ENCODE peak calls at places on chromosomes 16 and 17, in seven cellular contexts. One of them, this sample, is unnamed. For H3K4me1, the result is how much of the 10 kb centered on the place peaks cover.

GRCh38 chr16:8727084-8727590 is 52.7 kb downstream of the ABAT start:
- DNase-seq in uterus: no peak
- DNase-seq in CD4-positive, alpha-beta memory T cell: no peak
- DNase-seq in transverse colon: no peak
- DNase-seq in mucosa of descending colon: no peak
- DNase-seq in H9: no peak
- DNase-seq in fibroblast of lung: no peak
- DNase-seq in this sample: no peak

GRCh38 chr17:14134456-14134855 is 65.2 kb downstream of the COX10 start:
- DNase-seq in H9: no peak
- DNase-seq in mucosa of descending colon: no peak
- DNase-seq in transverse colon: no peak
- DNase-seq in uterus: no peak
- DNase-seq in CD4-positive, alpha-beta memory T cell: no peak
- DNase-seq in fibroblast of lung: no peak
- DNase-seq in this sample: no peak

GRCh38 chr16:87828071-87828971 is 41.0 kb downstream of the SLC7A5 start:
- DNase-seq in H9: no peak
- DNase-seq in uterus: no peak
- DNase-seq in transverse colon: no peak
- DNase-seq in fibroblast of lung: no peak
- DNase-seq in mucosa of descending colon: no peak
- DNase-seq in CD4-positive, alpha-beta memory T cell: no peak
- DNase-seq in this sample: peak

GRCh38 chr16:9407206-9407758 is 315.8 kb downstream of the HAPSTR1 start:
- DNase-seq in H9: no peak
- DNase-seq in CD4-positive, alpha-beta memory T cell: no peak
- DNase-seq in fibroblast of lung: no peak
- DNase-seq in uterus: no peak
- DNase-seq in mucosa of descending colon: no peak
- DNase-seq in transverse colon: no peak
- DNase-seq in this sample: no peak

GRCh38 chr16:74315059-74315458 is 18.4 kb downstream of the PSMD7 start:
- DNase-seq in mucosa of descending colon: no peak
- DNase-seq in CD4-positive, alpha-beta memory T cell: no peak
- DNase-seq in transverse colon: no peak
- DNase-seq in fibroblast of lung: no peak
- DNase-seq in uterus: no peak
- DNase-seq in H9: no peak
- DNase-seq in this sample: no peak

GRCh38 chr16:83878838-83879237 is 20.1 kb upstream of the MLYCD start:
- DNase-seq in H9: no peak
- DNase-seq in mucosa of descending colon: peak
- DNase-seq in uterus: no peak
- DNase-seq in CD4-positive, alpha-beta memory T cell: no peak
- DNase-seq in transverse colon: no peak
- DNase-seq in fibroblast of lung: peak
- DNase-seq in this sample: peak

GRCh38 chr17:42200702-42201101 is 6.4 kb upstream of the GHDC start:
- DNase-seq in uterus: no peak
- DNase-seq in mucosa of descending colon: peak
- DNase-seq in transverse colon: peak
- DNase-seq in CD4-positive, alpha-beta memory T cell: no peak
- DNase-seq in fibroblast of lung: peak
- DNase-seq in H9: no peak
- DNase-seq in this sample: no peak

GRCh38 chr17:79019631-79020584 is 4.1 kb upstream of the C1QTNF1 start:
- DNase-seq in fibroblast of lung: peak
- DNase-seq in transverse colon: peak
- DNase-seq in uterus: peak
- DNase-seq in H9: no peak
- DNase-seq in mucosa of descending colon: peak
- DNase-seq in CD4-positive, alpha-beta memory T cell: peak
- DNase-seq in this sample: no peak

GRCh38 chr16:53780051-53780450 is 76.1 kb downstream of the FTO start:
- DNase-seq in uterus: no peak
- DNase-seq in fibroblast of lung: no peak
- DNase-seq in CD4-positive, alpha-beta memory T cell: no peak
- DNase-seq in H9: no peak
- DNase-seq in mucosa of descending colon: peak
- DNase-seq in transverse colon: peak
- DNase-seq in this sample: no peak

GRCh38 chr17:57455063-57455914 is 199.0 kb downstream of the MSI2 start:
- DNase-seq in H9: no peak
- DNase-seq in CD4-positive, alpha-beta memory T cell: peak
- DNase-seq in uterus: no peak
- DNase-seq in transverse colon: no peak
- DNase-seq in mucosa of descending colon: no peak
- DNase-seq in fibroblast of lung: peak
- DNase-seq in this sample: peak

GRCh38 chr16:81697321-81697885 is 81.7 kb upstream of the PLCG2 start:
- DNase-seq in H9: peak
- DNase-seq in fibroblast of lung: peak
- DNase-seq in transverse colon: peak
- DNase-seq in CD4-positive, alpha-beta memory T cell: peak
- DNase-seq in uterus: peak
- DNase-seq in mucosa of descending colon: peak
- DNase-seq in this sample: peak

GRCh38 chr17:62703269-62703775 is 75.9 kb downstream of the MRC2 start:
- DNase-seq in CD4-positive, alpha-beta memory T cell: no peak
- DNase-seq in mucosa of descending colon: no peak
- DNase-seq in H9: no peak
- DNase-seq in transverse colon: no peak
- DNase-seq in fibroblast of lung: peak
- DNase-seq in uterus: peak
- DNase-seq in this sample: peak

GRCh38 chr17:81267390-81268067 is 27.6 kb downstream of the SLC38A10 start:
- DNase-seq in CD4-positive, alpha-beta memory T cell: no peak
- DNase-seq in mucosa of descending colon: no peak
- DNase-seq in fibroblast of lung: no peak
- DNase-seq in transverse colon: no peak
- DNase-seq in uterus: no peak
- DNase-seq in H9: no peak
- DNase-seq in this sample: no peak

GRCh38 chr16:81600275-81600674 is 155.7 kb downstream of the CMIP start:
- DNase-seq in uterus: no peak
- DNase-seq in transverse colon: no peak
- DNase-seq in fibroblast of lung: peak
- DNase-seq in H9: no peak
- DNase-seq in CD4-positive, alpha-beta memory T cell: no peak
- DNase-seq in mucosa of descending colon: no peak
- DNase-seq in this sample: peak

GRCh38 chr17:7560172-7561027 is 1.3 kb upstream of the SENP3 start:
- DNase-seq in uterus: peak
- DNase-seq in CD4-positive, alpha-beta memory T cell: no peak
- DNase-seq in mucosa of descending colon: peak
- DNase-seq in transverse colon: peak
- DNase-seq in fibroblast of lung: peak
- DNase-seq in H9: peak
- DNase-seq in this sample: no peak

GRCh38 chr17:55959756-55960155 is 193.5 kb upstream of the ANKFN1 start:
- DNase-seq in CD4-positive, alpha-beta memory T cell: no peak
- DNase-seq in H9: no peak
- DNase-seq in transverse colon: no peak
- DNase-seq in fibroblast of lung: no peak
- DNase-seq in mucosa of descending colon: no peak
- DNase-seq in uterus: no peak
- DNase-seq in this sample: no peak

GRCh38 chr17:55769625-55770000 is 18.8 kb downstream of the PCTP start:
- DNase-seq in transverse colon: peak
- DNase-seq in fibroblast of lung: peak
- DNase-seq in CD4-positive, alpha-beta memory T cell: no peak
- DNase-seq in H9: no peak
- DNase-seq in uterus: no peak
- DNase-seq in mucosa of descending colon: no peak
- DNase-seq in this sample: peak

GRCh38 chr16:27214084-27214961 is 11.0 kb downstream of the KDM8 start:
- DNase-seq in fibroblast of lung: no peak
- DNase-seq in CD4-positive, alpha-beta memory T cell: no peak
- DNase-seq in uterus: no peak
- DNase-seq in transverse colon: peak
- DNase-seq in mucosa of descending colon: peak
- DNase-seq in H9: no peak
- DNase-seq in this sample: no peak

GRCh38 chr17:73541561-73541981 is 102.7 kb downstream of the SDK2 start:
- DNase-seq in CD4-positive, alpha-beta memory T cell: no peak
- DNase-seq in H9: no peak
- DNase-seq in mucosa of descending colon: no peak
- DNase-seq in transverse colon: no peak
- DNase-seq in uterus: no peak
- DNase-seq in fibroblast of lung: no peak
- DNase-seq in this sample: no peak

GRCh38 chr16:74499114-74499513 is 77.8 kb upstream of the CLEC18B start:
- DNase-seq in fibroblast of lung: no peak
- DNase-seq in transverse colon: no peak
- DNase-seq in mucosa of descending colon: no peak
- DNase-seq in H9: no peak
- DNase-seq in uterus: no peak
- DNase-seq in CD4-positive, alpha-beta memory T cell: no peak
- DNase-seq in this sample: no peak

GRCh38 chr17:13074026-13074425 is 56.2 kb upstream of the ELAC2 start:
- DNase-seq in transverse colon: no peak
- DNase-seq in CD4-positive, alpha-beta memory T cell: no peak
- DNase-seq in uterus: no peak
- DNase-seq in fibroblast of lung: peak
- DNase-seq in H9: no peak
- DNase-seq in mucosa of descending colon: no peak
- DNase-seq in this sample: peak

GRCh38 chr17:77778636-77779524 is 179.6 kb upstream of the TNRC6C start:
- DNase-seq in transverse colon: peak
- DNase-seq in mucosa of descending colon: peak
- DNase-seq in H9: no peak
- DNase-seq in uterus: no peak
- DNase-seq in CD4-positive, alpha-beta memory T cell: no peak
- DNase-seq in fibroblast of lung: no peak
- DNase-seq in this sample: no peak

GRCh38 chr16:1923299-1924034 is 5.3 kb upstream of the HS3ST6 start:
- DNase-seq in CD4-positive, alpha-beta memory T cell: no peak
- DNase-seq in H9: peak
- DNase-seq in transverse colon: peak
- DNase-seq in uterus: no peak
- DNase-seq in mucosa of descending colon: peak
- DNase-seq in fibroblast of lung: peak
- DNase-seq in this sample: peak

DNA sequence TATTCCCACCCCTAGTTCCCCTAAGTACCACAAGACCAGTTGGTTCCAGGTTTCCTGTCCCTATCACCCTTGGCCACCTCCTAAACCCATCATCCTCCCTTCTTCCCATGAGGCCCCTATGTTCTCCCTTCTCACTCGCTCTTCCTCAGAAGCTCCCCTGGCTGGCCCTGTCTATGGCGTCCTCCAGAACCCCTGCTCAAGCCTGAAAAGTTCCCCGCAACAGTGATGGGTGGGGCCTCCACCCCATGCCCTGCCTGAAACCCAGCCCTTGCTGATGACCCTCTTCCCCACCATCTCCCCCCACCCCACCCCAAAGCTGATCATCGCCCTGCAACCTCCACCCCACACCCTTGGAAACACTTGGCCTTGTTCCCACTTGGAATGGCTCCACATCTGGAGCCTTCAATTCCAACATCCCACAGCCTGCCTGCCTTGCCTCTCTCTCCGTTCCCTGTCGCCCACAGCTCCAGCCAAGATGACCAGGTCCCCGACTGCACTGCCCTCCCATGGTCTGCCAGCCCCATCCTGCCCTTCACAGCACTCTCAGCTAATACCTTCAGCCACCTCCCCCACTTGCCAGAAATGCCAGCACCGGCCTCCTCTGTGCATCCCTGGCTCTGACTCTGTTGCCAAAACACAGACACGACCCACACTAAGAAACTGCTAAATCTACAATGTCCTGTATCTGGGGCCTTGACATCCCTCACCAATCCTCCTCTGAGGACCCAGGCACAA is 10.5 kb downstream of the OSBPL7 start:
- DNase-seq in uterus: no peak
- DNase-seq in fibroblast of lung: no peak
- DNase-seq in mucosa of descending colon: peak
- DNase-seq in transverse colon: peak
- DNase-seq in CD4-positive, alpha-beta memory T cell: no peak
- DNase-seq in H9: peak
- DNase-seq in this sample: no peak
- H3K4me1 ChIP-seq in uterus: under half
- H3K4me1 ChIP-seq in fibroblast of lung: under half
- H3K4me1 ChIP-seq in mucosa of descending colon: under half
- H3K4me1 ChIP-seq in transverse colon: under half
- H3K4me1 ChIP-seq in CD4-positive, alpha-beta memory T cell: under half
- H3K4me1 ChIP-seq in H9: under half
- H3K4me1 ChIP-seq in this sample: under half

DNA sequence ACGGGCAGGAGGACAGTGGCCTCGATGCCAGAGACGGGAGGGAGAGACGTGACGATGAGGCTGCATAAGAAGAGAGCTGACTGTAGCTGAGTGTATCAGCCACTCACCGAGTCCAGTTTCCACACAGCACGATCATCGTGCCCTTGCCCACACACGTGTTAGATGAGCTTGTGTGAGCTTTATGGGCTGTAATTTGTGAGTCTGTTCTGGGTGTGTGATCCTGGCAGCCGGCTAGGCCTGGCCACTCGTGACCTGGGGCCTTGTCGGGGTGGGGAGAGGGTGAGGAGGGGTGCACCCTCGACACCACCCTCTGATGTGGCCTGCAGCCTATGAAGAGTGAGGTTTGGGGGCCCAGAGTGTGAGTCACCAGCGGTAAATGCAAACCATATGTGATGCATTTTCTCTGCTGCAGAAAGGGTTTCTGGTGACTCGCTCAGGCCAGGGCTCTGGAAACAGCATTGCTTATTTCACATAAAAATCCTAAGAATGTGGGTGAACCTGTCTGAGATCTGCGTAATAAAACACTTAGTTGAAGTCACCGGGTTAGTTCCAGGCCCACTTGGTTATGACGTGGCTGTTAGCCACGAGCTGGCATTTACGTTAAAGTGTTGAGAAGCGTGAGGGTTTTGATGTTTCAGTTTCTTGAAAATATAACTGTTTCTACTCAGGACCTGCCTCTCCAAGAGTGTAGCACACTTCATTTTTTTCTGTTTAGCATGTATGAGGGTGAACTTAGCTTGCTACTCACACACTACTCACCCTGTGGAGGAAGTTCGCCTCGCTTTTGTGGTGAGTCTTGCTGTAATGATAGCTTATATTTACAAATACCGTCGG is 4.2 kb downstream of the METRNL start:
- DNase-seq in uterus: peak
- DNase-seq in fibroblast of lung: peak
- DNase-seq in mucosa of descending colon: no peak
- DNase-seq in H9: peak
- DNase-seq in CD4-positive, alpha-beta memory T cell: peak
- DNase-seq in transverse colon: no peak
- DNase-seq in this sample: peak
- H3K4me1 ChIP-seq in uterus: under half
- H3K4me1 ChIP-seq in fibroblast of lung: under half
- H3K4me1 ChIP-seq in mucosa of descending colon: under half
- H3K4me1 ChIP-seq in H9: under half
- H3K4me1 ChIP-seq in CD4-positive, alpha-beta memory T cell: under half
- H3K4me1 ChIP-seq in transverse colon: half or more
- H3K4me1 ChIP-seq in this sample: half or more

GRCh38 chr17:28334176-28334575 is 1.1 kb downstream of the IFT20 start:
- DNase-seq in fibroblast of lung: no peak
- DNase-seq in CD4-positive, alpha-beta memory T cell: no peak
- DNase-seq in transverse colon: no peak
- DNase-seq in uterus: no peak
- DNase-seq in mucosa of descending colon: no peak
- DNase-seq in H9: no peak
- DNase-seq in this sample: no peak
- H3K4me1 ChIP-seq in fibroblast of lung: under half
- H3K4me1 ChIP-seq in CD4-positive, alpha-beta memory T cell: under half
- H3K4me1 ChIP-seq in transverse colon: under half
- H3K4me1 ChIP-seq in uterus: under half
- H3K4me1 ChIP-seq in mucosa of descending colon: under half
- H3K4me1 ChIP-seq in H9: under half
- H3K4me1 ChIP-seq in this sample: under half

GRCh38 chr17:45132302-45132568 is at the start of gene PLCD3:
- DNase-seq in CD4-positive, alpha-beta memory T cell: no peak
- DNase-seq in mucosa of descending colon: no peak
- DNase-seq in fibroblast of lung: no peak
- DNase-seq in uterus: no peak
- DNase-seq in H9: no peak
- DNase-seq in transverse colon: no peak
- DNase-seq in this sample: no peak
- H3K4me1 ChIP-seq in CD4-positive, alpha-beta memory T cell: under half
- H3K4me1 ChIP-seq in mucosa of descending colon: half or more
- H3K4me1 ChIP-seq in fibroblast of lung: under half
- H3K4me1 ChIP-seq in uterus: under half
- H3K4me1 ChIP-seq in H9: under half
- H3K4me1 ChIP-seq in transverse colon: half or more
- H3K4me1 ChIP-seq in this sample: under half